ENCODE peak calls at places on chromosome 7, in four cellular contexts. D is heart right ventricle; O is AG04450; U is stimulated activated CD4-positive, alpha-beta T cell treated with anti-CD3 and anti-CD28 coated beads, Interleukin-1b, Interleukin-23, amount 100 ng/mL, for 4 hours. M is an unnamed sample.

GRCh38 chr7:151383638-151384351 is 26.0 kb downstream of the WDR86 start:
- DNase-seq in D (no peak), O (no peak), U (no peak), M (peak)

GRCh38 chr7:129434846-129435318 is 650 bp downstream of the STRIP2 start:
- DNase-seq in D (peak), O (no peak), U (no peak), M (peak)

GRCh38 chr7:101507791-101508252 is 121.3 kb downstream of the MYL10 start:
- DNase-seq in D (no peak), O (no peak), U (peak), M (peak)

GRCh38 chr7:155255660-155256059 is 42.0 kb upstream of the INSIG1 start:
- DNase-seq in D (no peak), O (no peak), U (no peak), M (no peak)

GRCh38 chr7:84949501-84949900 is 237.4 kb downstream of the SEMA3D start:
- DNase-seq in D (no peak), O (no peak), U (no peak), M (no peak)

GRCh38 chr7:12696001-12696400 is 8.6 kb downstream of the ARL4A start:
- DNase-seq in D (no peak), O (no peak), U (no peak), M (peak)

GRCh38 chr7:23472974-23473847 is 2.9 kb upstream of the IGF2BP3 start:
- DNase-seq in D (no peak), O (no peak), U (no peak), M (peak)

GRCh38 chr7:37211097-37211496 is 237.6 kb downstream of the ELMO1 start:
- DNase-seq in D (peak), O (no peak), U (no peak), M (peak)

GRCh38 chr7:22849662-22850061 is 27.0 kb upstream of the TOMM7 start:
- DNase-seq in D (no peak), O (no peak), U (no peak), M (no peak)

GRCh38 chr7:53600296-53600695 is 564.9 kb downstream of the POM121L12 start:
- DNase-seq in D (no peak), O (no peak), U (no peak), M (no peak)

GRCh38 chr7:101957733-101958525 is 140.5 kb downstream of the CUX1 start:
- DNase-seq in D (no peak), O (no peak), U (no peak), M (no peak)

GRCh38 chr7:41052736-41053135 is 650.2 kb downstream of the INHBA start:
- DNase-seq in D (no peak), O (no peak), U (no peak), M (no peak)

GRCh38 chr7:46247622-46248181 is 326.6 kb upstream of the IGFBP3 start:
- DNase-seq in D (no peak), O (no peak), U (no peak), M (no peak)

GRCh38 chr7:132865766-132866531 is 215.9 kb downstream of the CHCHD3 start:
- DNase-seq in D (no peak), O (no peak), U (no peak), M (no peak)

GRCh38 chr7:29194206-29194593 is 375 bp upstream of the CHN2 start:
- DNase-seq in D (peak), O (no peak), U (no peak), M (no peak)

GRCh38 chr7:47375121-47375551 is 206.8 kb downstream of the TNS3 start:
- DNase-seq in D (no peak), O (no peak), U (no peak), M (no peak)

GRCh38 chr7:103989785-103990775 is 622 bp upstream of the RELN start:
- DNase-seq in D (no peak), O (no peak), U (no peak), M (peak)

GRCh38 chr7:30585675-30586074 is 9.0 kb upstream of the GARS1 start:
- DNase-seq in D (no peak), O (no peak), U (no peak), M (no peak)

GRCh38 chr7:123096976-123097375 is 101.5 kb upstream of the TAS2R16 start:
- DNase-seq in D (no peak), O (no peak), U (no peak), M (no peak)

GRCh38 chr7:22185559-22185958 is 171.4 kb downstream of the RAPGEF5 start:
- DNase-seq in D (no peak), O (no peak), U (no peak), M (no peak)

GRCh38 chr7:5701085-5701914 is 80.2 kb downstream of the RNF216 start:
- DNase-seq in D (no peak), O (no peak), U (peak), M (peak)

GRCh38 chr7:25926439-25926838 is 225.6 kb upstream of the NFE2L3 start:
- DNase-seq in D (no peak), O (no peak), U (no peak), M (no peak)

GRCh38 chr7:79452032-79452494 is 1.4 kb downstream of the MAGI2 start:
- DNase-seq in D (peak), O (peak), U (no peak), M (peak)

GRCh38 chr7:98761225-98761624 is 108.6 kb downstream of the TMEM130 start:
- DNase-seq in D (no peak), O (no peak), U (no peak), M (no peak)

GRCh38 chr7:154431045-154431444 is 378.8 kb downstream of the DPP6 start:
- DNase-seq in D (no peak), O (no peak), U (no peak), M (no peak)

GRCh38 chr7:48636391-48637015 is 287.8 kb upstream of the CDC14C start:
- DNase-seq in D (peak), O (no peak), U (no peak), M (peak)

GRCh38 chr7:8893761-8894160 is 460.4 kb downstream of the NXPH1 start:
- DNase-seq in D (no peak), O (no peak), U (no peak), M (no peak)